ENCODE peak calls at places on chromosome 6, in five cellular contexts. I is heart left ventricle; H is upper lobe of right lung; F is aorta; P is CD8-positive, alpha-beta T cell. U is an unnamed sample.

GRCh38 chr6:161660666-161661571 is 387.1 kb upstream of the AGPAT4 start:
- DNase-seq in I (no peak), H (no peak), F (no peak), P (no peak), U (no peak)

GRCh38 chr6:94323853-94324252 is 904.5 kb upstream of the EPHA7 start:
- DNase-seq in I (no peak), H (no peak), F (no peak), P (no peak), U (no peak)

GRCh38 chr6:43455034-43455747 is at the start of gene DLK2:
- DNase-seq in I (no peak), H (no peak), F (no peak), P (peak; percentile 27), U (peak; percentile 28)

GRCh38 chr6:39260451-39260850 is 31.2 kb upstream of the KCNK5 start:
- DNase-seq in I (no peak), H (no peak), F (no peak), P (no peak), U (no peak)

GRCh38 chr6:137878810-137879285 is 11.8 kb downstream of the TNFAIP3 start:
- DNase-seq in I (peak; percentile 81), H (no peak), F (no peak), P (no peak), U (peak; percentile 48)

GRCh38 chr6:56102216-56102615 is 145.2 kb downstream of the COL21A1 start:
- DNase-seq in I (no peak), H (no peak), F (no peak), P (no peak), U (no peak)

GRCh38 chr6:100260584-100260983 is 204.1 kb downstream of the SIM1 start:
- DNase-seq in I (no peak), H (no peak), F (no peak), P (no peak), U (no peak)

GRCh38 chr6:96520039-96520850 is 1.4 kb upstream of the UFL1 start:
- DNase-seq in I (no peak), H (no peak), F (no peak), P (no peak), U (no peak)

GRCh38 chr6:104201557-104201956 is 658.2 kb downstream of the HACE1 start:
- DNase-seq in I (no peak), H (no peak), F (no peak), P (no peak), U (no peak)

GRCh38 chr6:135291288-135292116 is 110.4 kb downstream of the MYB start:
- DNase-seq in I (no peak), H (no peak), F (no peak), P (no peak), U (no peak)

GRCh38 chr6:3277851-3278416 is 19.2 kb downstream of the PSMG4 start:
- DNase-seq in I (no peak), H (no peak), F (no peak), P (no peak), U (no peak)

GRCh38 chr6:151291145-151292055 is 51.6 kb downstream of the AKAP12 start:
- DNase-seq in I (no peak), H (no peak), F (peak; percentile 63), P (no peak), U (no peak)

GRCh38 chr6:109381007-109381746 is 1.1 kb downstream of the CD164 start:
- DNase-seq in I (no peak), H (no peak), F (no peak), P (peak; percentile 19), U (no peak)

GRCh38 chr6:53033764-53034163 is 31.4 kb upstream of the FBXO9 start:
- DNase-seq in I (no peak), H (no peak), F (no peak), P (no peak), U (no peak)
- H3K27ac ChIP-seq in I (no peak overlapping the region), H (no peak overlapping the region), F (no peak overlapping the region), P (no peak overlapping the region), U (no peak overlapping the region)

DNA sequence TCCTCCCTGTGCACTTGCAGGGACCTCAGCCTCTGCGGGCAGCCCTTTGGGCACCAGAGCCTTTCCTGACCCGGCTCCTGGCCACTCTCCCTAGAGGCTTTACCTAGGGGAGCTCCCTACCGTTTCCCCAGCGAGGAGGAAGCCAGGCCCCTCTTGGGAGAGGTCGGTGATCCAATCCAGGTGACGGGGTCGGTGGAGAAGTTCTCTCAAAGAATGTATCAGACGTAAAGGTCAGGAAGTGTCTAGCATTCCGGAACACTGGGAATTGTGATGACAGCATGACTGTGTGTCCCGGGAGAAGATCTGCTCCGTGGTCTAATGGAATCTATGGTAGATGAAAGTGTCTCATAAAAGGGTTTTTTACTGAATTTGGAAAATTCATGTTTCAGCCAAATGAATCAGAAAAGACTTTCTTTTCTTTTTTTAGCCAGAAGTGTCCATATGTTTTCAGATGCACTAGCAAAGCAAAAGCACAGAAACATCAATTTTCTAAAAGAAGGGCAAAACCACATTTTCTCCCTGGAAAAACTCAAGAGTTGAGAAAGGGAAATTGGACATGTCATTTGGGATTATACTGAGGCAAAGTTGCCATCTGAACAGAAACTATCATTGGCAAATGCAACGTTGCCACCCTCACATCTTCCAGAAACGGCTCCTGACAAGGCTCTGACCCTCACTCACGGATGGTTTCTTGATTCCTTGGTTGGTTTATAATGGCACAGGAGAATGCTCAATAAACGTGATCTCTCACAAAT is 289.3 kb downstream of the THBS2 start:
- DNase-seq in I (no peak), H (no peak), F (no peak), P (no peak), U (no peak)
- H3K27ac ChIP-seq in I (no peak overlapping the region), H (no peak overlapping the region), F (no peak overlapping the region), P (no peak overlapping the region), U (no peak overlapping the region)

DNA sequence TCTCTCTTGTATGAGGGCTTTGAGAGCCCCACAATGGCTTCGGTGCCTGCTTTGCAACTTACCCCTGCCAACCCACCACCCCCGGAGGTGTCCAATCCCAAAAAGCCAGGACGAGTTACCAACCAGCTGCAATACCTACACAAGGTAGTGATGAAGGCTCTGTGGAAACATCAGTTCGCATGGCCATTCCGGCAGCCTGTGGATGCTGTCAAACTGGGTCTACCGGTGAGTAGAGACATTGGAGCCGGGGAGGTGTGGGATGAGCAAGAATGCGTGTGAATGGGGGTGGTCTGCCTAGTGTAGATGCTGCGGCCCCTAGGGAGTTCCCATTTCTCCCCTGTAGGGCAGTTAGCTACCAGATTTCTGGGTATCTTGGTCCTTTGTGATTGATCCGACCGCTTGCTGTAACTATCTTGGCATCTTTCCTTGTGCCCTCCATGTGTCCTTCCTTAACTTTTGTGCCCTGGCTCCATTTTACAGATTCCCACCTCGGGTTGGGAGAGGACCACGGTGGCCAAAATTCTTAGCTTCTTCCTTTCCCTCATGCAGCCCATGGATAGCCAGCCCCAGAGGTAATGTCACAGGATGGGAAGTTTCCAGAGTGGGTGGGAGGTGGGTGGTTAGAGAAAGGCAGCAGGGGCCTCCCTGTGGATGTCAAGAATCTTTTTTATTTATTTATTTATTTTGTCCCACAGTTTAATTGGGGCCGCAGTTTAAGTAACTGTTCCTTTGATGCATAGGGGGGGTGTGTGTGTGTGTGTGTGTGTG is 6.3 kb downstream of the BRD2 start:
- DNase-seq in I (peak; percentile 58), H (no peak), F (no peak), P (no peak), U (no peak)
- H3K27ac ChIP-seq in I (no peak overlapping the region), H (no peak overlapping the region), F (no peak overlapping the region), P (peak overlapping the region; percentile 69), U (peak overlapping the region; percentile 98)

GRCh38 chr6:88728756-88729155 is 234.7 kb downstream of the RNGTT start:
- DNase-seq in I (no peak), H (no peak), F (no peak), P (no peak), U (no peak)

GRCh38 chr6:88725111-88725711 is 238.2 kb downstream of the RNGTT start:
- DNase-seq in I (no peak), H (no peak), F (no peak), P (no peak), U (no peak)

GRCh38 chr6:88734544-88734943 is 228.9 kb downstream of the RNGTT start:
- DNase-seq in I (no peak), H (no peak), F (no peak), P (no peak), U (no peak)

DNA sequence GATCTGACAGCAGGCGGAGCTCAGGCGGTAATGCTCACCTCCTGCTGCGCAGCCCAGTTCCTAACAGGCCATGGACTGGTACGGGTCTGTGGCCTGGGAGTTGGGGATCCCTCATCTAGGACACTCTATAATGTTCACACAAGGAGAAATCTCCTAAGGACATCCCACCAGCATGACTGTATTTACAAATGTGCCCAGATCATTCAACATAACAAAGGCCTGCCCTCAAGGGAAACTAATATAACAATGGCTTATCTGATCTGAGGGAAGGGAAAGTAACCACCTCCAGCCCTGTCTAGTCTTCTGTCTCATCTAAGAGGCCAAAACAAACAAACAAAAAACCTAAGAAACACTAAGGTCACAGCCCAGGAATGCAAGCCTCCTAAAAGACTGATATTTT is 232.8 kb downstream of the RNGTT start:
- DNase-seq in I (no peak), H (no peak), F (no peak), P (no peak), U (no peak)
- H3K27ac ChIP-seq in I (no peak overlapping the region), H (no peak overlapping the region), F (no peak overlapping the region), P (no peak overlapping the region), U (no peak overlapping the region)

U was measured in CD4-positive, CD25-positive, alpha-beta regulatory T cell.